ENCODE peak calls at places on chromosome X, in seven cellular contexts. H is H1, L is SK-N-SH, S is GM12878, K is GM12892, Y is K562, N is HepG2. A is an unnamed sample.
A peak's percentile ranks its signal among the peaks of the same experiment; 100 is the strongest.

GRCh38 chrX:70208479-70208878 is 26.0 kb upstream of the AWAT1 start:
- DNase-seq in S (no peak), N (no peak), H (no peak), L (no peak), K (no peak), Y (no peak), A (no peak)

GRCh38 chrX:153456704-153457103 is 10.8 kb upstream of the TREX2 start:
- DNase-seq in K (no peak), N (no peak), Y (no peak), H (no peak), L (no peak), S (no peak), A (no peak)

GRCh38 chrX:56233100-56233499 is 944 bp downstream of the KLF8 start:
- DNase-seq in H (no peak), L (no peak), Y (no peak), K (no peak), S (no peak), N (no peak), A (no peak)

GRCh38 chrX:119669424-119670037 is 23.4 kb downstream of the SEPTIN6 start:
- DNase-seq in L (peak; percentile 60), Y (peak; percentile 26), S (no peak), N (peak; percentile 80), K (no peak), H (no peak), A (no peak)

GRCh38 chrX:20527458-20528099 is 260.9 kb upstream of the RPS6KA3 start:
- DNase-seq in S (no peak), N (peak; percentile 21), Y (peak; percentile 4), H (no peak), K (no peak), L (peak; percentile 26), A (no peak)

GRCh38 chrX:70168238-70169188 is 8.8 kb upstream of the DGAT2L6 start:
- DNase-seq in H (peak; percentile 10), Y (peak; percentile 43), N (peak; percentile 25), L (no peak), K (no peak), S (no peak), A (no peak)

GRCh38 chrX:115696039-115696438 is 135.1 kb downstream of the PLS3 start:
- DNase-seq in L (no peak), S (no peak), K (no peak), N (no peak), Y (no peak), H (no peak), A (no peak)

GRCh38 chrX:87890437-87890836 is 372.8 kb downstream of the KLHL4 start:
- DNase-seq in K (no peak), H (no peak), N (no peak), S (no peak), L (no peak), Y (no peak), A (no peak)

GRCh38 chrX:114152130-114152529 is 431.8 kb upstream of the HTR2C start:
- DNase-seq in N (peak; percentile 17), H (no peak), L (no peak), Y (peak; percentile 44), S (no peak), K (no peak), A (no peak)

GRCh38 chrX:26651755-26652154 is 435.8 kb downstream of the MAGEB5 start:
- DNase-seq in S (no peak), N (no peak), L (no peak), K (no peak), Y (peak; percentile 13), H (no peak), A (no peak)

GRCh38 chrX:125131146-125131545 is 188.5 kb upstream of the TEX13C start:
- DNase-seq in S (no peak), L (no peak), H (no peak), N (peak; percentile 2), Y (no peak), K (no peak), A (no peak)

GRCh38 chrX:45842207-45842900 is 641.7 kb upstream of the DIPK2B start:
- DNase-seq in Y (no peak), H (no peak), K (no peak), L (no peak), S (no peak), N (no peak), A (no peak)

GRCh38 chrX:26778320-26778888 is 562.4 kb downstream of the MAGEB5 start:
- DNase-seq in K (no peak), H (no peak), N (no peak), L (no peak), S (no peak), Y (peak; percentile 10), A (no peak)

GRCh38 chrX:39476596-39476995 is 621.2 kb downstream of the BCOR start:
- DNase-seq in S (no peak), L (no peak), N (no peak), H (no peak), Y (peak; percentile 31), K (no peak), A (no peak)

GRCh38 chrX:135302269-135302873 is 6.9 kb upstream of the ETDC start:
- DNase-seq in S (no peak), H (no peak), N (no peak), L (no peak), K (no peak), Y (no peak), A (no peak)

GRCh38 chrX:135698924-135699323 is 14.5 kb upstream of the CT45A1 start:
- DNase-seq in N (no peak), S (no peak), L (no peak), Y (no peak), K (no peak), H (no peak), A (no peak)

GRCh38 chrX:4622768-4623167 is 909.3 kb upstream of the PRKX start:
- DNase-seq in K (no peak), Y (no peak), H (no peak), N (no peak), L (no peak), S (no peak), A (no peak)

GRCh38 chrX:19888419-19888879 is 1.0 kb upstream of the SH3KBP1 start:
- DNase-seq in S (no peak), Y (peak; percentile 24), N (peak; percentile 78), H (no peak), K (no peak), L (peak; percentile 70), A (no peak)

GRCh38 chrX:150548684-150549083 is 19.7 kb upstream of the MTM1 start:
- DNase-seq in S (no peak), Y (no peak), H (no peak), L (no peak), K (no peak), N (no peak), A (no peak)

GRCh38 chrX:1453951-1454785 is 1.5 kb upstream of the ASMTL start:
- DNase-seq in H (peak; percentile 70), S (no peak), N (peak; percentile 70), Y (peak; percentile 84), K (peak; percentile 77), L (peak; percentile 85), A (peak; percentile 80)

GRCh38 chrX:133516691-133517090 is 101.4 kb upstream of the GPC4 start:
- DNase-seq in Y (no peak), L (no peak), K (no peak), N (no peak), S (no peak), H (no peak), A (no peak)

GRCh38 chrX:135707880-135708279 is 5.6 kb upstream of the CT45A1 start:
- DNase-seq in H (peak; percentile 1), K (no peak), N (peak; percentile 31), L (peak; percentile 52), S (no peak), Y (peak; percentile 82), A (peak; percentile 13)

GRCh38 chrX:77453190-77453589 is 6.0 kb downstream of the FGF16 start:
- DNase-seq in S (no peak), Y (no peak), K (no peak), L (no peak), H (no peak), N (no peak), A (no peak)

GRCh38 chrX:130974323-130974722 is 71.3 kb upstream of the ENOX2 start:
- DNase-seq in Y (peak; percentile 25), S (no peak), H (no peak), N (no peak), L (no peak), K (no peak), A (no peak)

GRCh38 chrX:30065226-30065625 is 150.1 kb upstream of the MAGEB2 start:
- DNase-seq in K (no peak), L (no peak), S (no peak), Y (no peak), N (no peak), H (no peak), A (no peak)

GRCh38 chrX:54076903-54077302 is 32.6 kb upstream of the PHF8 start:
- DNase-seq in L (no peak), N (no peak), H (no peak), K (no peak), Y (no peak), S (no peak), A (no peak)

GRCh38 chrX:28127662-28128061 is 146.4 kb upstream of the DCAF8L1 start:
- DNase-seq in N (no peak), H (no peak), K (no peak), Y (no peak), L (no peak), S (no peak), A (no peak)
- TF ChIP-seq TAF1 in N (no peak), H (no peak), K (no peak), Y (no peak), L (no peak), S (no peak), A (no peak)

GRCh38 chrX:13662537-13662841 is 9.5 kb downstream of the TCEANC start:
- DNase-seq in L (no peak), S (no peak), N (no peak), K (no peak), Y (no peak), H (no peak), A (no peak)
- TF ChIP-seq TAF1 in L (no peak), S (no peak), N (no peak), K (no peak), Y (no peak), H (no peak), A (no peak)

DNA sequence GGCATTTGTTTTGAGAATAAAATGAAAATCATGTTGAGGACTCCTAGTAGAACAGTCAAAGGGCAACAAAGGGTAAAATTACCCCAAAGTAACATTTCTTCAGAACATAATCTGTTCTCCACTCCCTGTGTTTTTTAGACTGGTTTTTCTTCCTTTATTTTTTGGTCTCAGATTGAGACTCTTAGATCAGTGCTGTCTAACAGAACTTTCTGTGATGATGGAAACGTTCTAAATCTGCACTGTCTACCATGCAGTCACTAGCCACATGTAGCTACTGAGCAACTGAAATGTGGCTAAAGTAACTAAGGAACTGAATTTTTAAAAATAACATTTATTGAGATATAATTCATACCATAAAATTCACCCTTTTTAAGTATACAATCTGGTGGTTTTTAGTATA is 19.8 kb downstream of the CASK start:
- DNase-seq in N (no peak), Y (no peak), K (no peak), L (no peak), H (no peak), S (no peak), A (no peak)
- TF ChIP-seq TAF1 in N (no peak), Y (no peak), K (no peak), L (no peak), H (no peak), S (no peak), A (no peak)

GRCh38 chrX:129678176-129678880 is 23.6 kb upstream of the APLN start:
- DNase-seq in H (no peak), Y (no peak), L (peak; percentile 62), N (no peak), K (no peak), S (no peak), A (no peak)
- TF ChIP-seq TAF1 in H (no peak), Y (no peak), L (no peak), N (no peak), K (no peak), S (no peak), A (no peak)